ENCODE peak calls at places on chromosomes 1 and 21, in five cellular contexts. H is WTC11, Y is ovary, T is endothelial cell, C is GM10248. S is an unnamed sample.

GRCh38 chr1:224287714-224288113 is 42.3 kb downstream of the NVL start:
- DNase-seq in T (no peak), H (no peak), Y (no peak), C (no peak), S (no peak)

GRCh38 chr1:228212966-228213844 is 5.4 kb downstream of the OBSCN start:
- DNase-seq in T (peak; percentile 86), H (peak; percentile 94), Y (peak; percentile 80), C (peak; percentile 91), S (peak; percentile 90)

GRCh38 chr1:77031101-77031662 is 163.9 kb downstream of the ST6GALNAC5 start:
- DNase-seq in Y (no peak), T (no peak), C (no peak), H (no peak), S (no peak)

GRCh38 chr1:226293553-226293920 is 15.4 kb downstream of the LIN9 start:
- DNase-seq in C (no peak), T (no peak), Y (no peak), H (no peak), S (no peak)

GRCh38 chr1:174217787-174218574 is 58.7 kb downstream of the RABGAP1L start:
- DNase-seq in H (no peak), T (no peak), Y (no peak), C (no peak), S (no peak)

GRCh38 chr21:43611598-43612369 is 47.5 kb downstream of the HSF2BP start:
- DNase-seq in H (peak; percentile 74), T (peak; percentile 73), Y (peak; percentile 74), C (peak; percentile 66), S (peak; percentile 71)

GRCh38 chr1:150022357-150022756 is 11.8 kb upstream of the OTUD7B start:
- DNase-seq in Y (no peak), H (peak; percentile 19), T (no peak), C (no peak), S (no peak)

GRCh38 chr1:206668874-206669410 is 15.8 kb upstream of the MAPKAPK2 start:
- DNase-seq in Y (no peak), C (no peak), H (no peak), T (no peak), S (no peak)

GRCh38 chr1:185926562-185926961 is 192.4 kb downstream of the HMCN1 start:
- DNase-seq in T (no peak), C (no peak), H (no peak), Y (no peak), S (no peak)

GRCh38 chr21:31408306-31409088 is 64.4 kb upstream of the TIAM1 start:
- DNase-seq in C (no peak), Y (no peak), T (no peak), H (no peak), S (no peak)

GRCh38 chr1:40736085-40736531 is 44.6 kb downstream of the NFYC start:
- DNase-seq in H (no peak), Y (no peak), C (no peak), T (no peak), S (no peak)

GRCh38 chr1:202805886-202806511 is 2.2 kb downstream of the KDM5B start:
- DNase-seq in C (no peak), T (no peak), H (no peak), Y (no peak), S (no peak)

GRCh38 chr1:17768651-17769241 is 13.6 kb downstream of the ACTL8 start:
- DNase-seq in Y (no peak), H (no peak), C (no peak), T (no peak), S (no peak)

GRCh38 chr1:86548863-86549262 is 2.0 kb downstream of the CLCA4 start:
- DNase-seq in Y (no peak), H (no peak), C (no peak), T (no peak), S (no peak)

GRCh38 chr1:53672243-53672642 is 66.7 kb downstream of the GLIS1 start:
- DNase-seq in C (no peak), H (no peak), Y (no peak), T (no peak), S (no peak)

GRCh38 chr1:18385239-18385790 is 95.4 kb upstream of the KLHDC7A start:
- DNase-seq in C (no peak), H (peak; percentile 44), Y (peak; percentile 80), T (peak; percentile 13), S (no peak)

GRCh38 chr1:89829186-89829585 is 8.4 kb downstream of the LRRC8D start:
- DNase-seq in H (no peak), T (no peak), C (no peak), Y (no peak), S (no peak)

GRCh38 chr21:15543473-15543872 is 186.3 kb upstream of the USP25 start:
- DNase-seq in T (no peak), C (no peak), Y (no peak), H (no peak), S (no peak)

GRCh38 chr1:158901623-158902022 is 29.7 kb upstream of the PYHIN1 start:
- DNase-seq in Y (no peak), C (no peak), H (no peak), T (no peak), S (no peak)

GRCh38 chr1:162003061-162003824 is 20.4 kb downstream of the OLFML2B start:
- DNase-seq in Y (no peak), H (no peak), T (no peak), C (no peak), S (no peak)

GRCh38 chr1:150160964-150161626 is 11.4 kb downstream of the PLEKHO1 start:
- DNase-seq in Y (no peak), H (no peak), T (no peak), C (no peak), S (no peak)

GRCh38 chr1:68141079-68141800 is 90.8 kb upstream of the DIRAS3 start:
- DNase-seq in C (no peak), T (no peak), H (no peak), Y (no peak), S (no peak)

GRCh38 chr1:178704833-178705232 is 20.2 kb upstream of the RALGPS2 start:
- DNase-seq in T (no peak), H (no peak), C (no peak), Y (no peak), S (no peak)

GRCh38 chr1:66446261-66447001 is 87.5 kb upstream of the SGIP1 start:
- DNase-seq in H (no peak), T (peak; percentile 46), C (peak; percentile 64), Y (no peak), S (peak; percentile 40)

GRCh38 chr1:160494620-160495019 is 28.4 kb downstream of the SLAMF6 start:
- DNase-seq in T (no peak), H (peak; percentile 43), Y (no peak), C (no peak), S (peak; percentile 52)

GRCh38 chr1:173395762-173396161 is 81.4 kb upstream of the PRDX6 start:
- DNase-seq in T (no peak), H (no peak), C (no peak), Y (no peak), S (no peak)

GRCh38 chr1:87686671-87687070 is 358.0 kb downstream of the LMO4 start:
- DNase-seq in H (no peak), C (no peak), Y (no peak), T (no peak), S (no peak)

GRCh38 chr1:236750928-236751327 is 44.2 kb upstream of the MTR start:
- DNase-seq in Y (no peak), H (no peak), T (no peak), C (no peak), S (no peak)

GRCh38 chr1:100065183-100065968 is 67.4 kb downstream of the SASS6 start:
- DNase-seq in T (no peak), Y (no peak), C (no peak), H (no peak), S (no peak)

GRCh38 chr1:92577251-92577895 is 90.6 kb upstream of the GFI1 start:
- DNase-seq in H (no peak), Y (no peak), T (no peak), C (no peak), S (no peak)

GRCh38 chr1:53572802-53573148 is 113.6 kb downstream of the DMRTB1 start:
- DNase-seq in Y (no peak), H (no peak), C (no peak), T (no peak), S (no peak)

GRCh38 chr1:6342031-6342430 is 51.5 kb downstream of the ACOT7 start:
- DNase-seq in H (no peak), T (no peak), Y (no peak), C (no peak), S (no peak)

GRCh38 chr1:167197692-167198091 is 23.0 kb upstream of the POU2F1 start:
- DNase-seq in H (no peak), T (no peak), C (no peak), Y (no peak), S (no peak)
- TF ChIP-seq CTCF in H (no peak), T (no peak), C (no peak), Y (no peak), S (no peak)

DNA sequence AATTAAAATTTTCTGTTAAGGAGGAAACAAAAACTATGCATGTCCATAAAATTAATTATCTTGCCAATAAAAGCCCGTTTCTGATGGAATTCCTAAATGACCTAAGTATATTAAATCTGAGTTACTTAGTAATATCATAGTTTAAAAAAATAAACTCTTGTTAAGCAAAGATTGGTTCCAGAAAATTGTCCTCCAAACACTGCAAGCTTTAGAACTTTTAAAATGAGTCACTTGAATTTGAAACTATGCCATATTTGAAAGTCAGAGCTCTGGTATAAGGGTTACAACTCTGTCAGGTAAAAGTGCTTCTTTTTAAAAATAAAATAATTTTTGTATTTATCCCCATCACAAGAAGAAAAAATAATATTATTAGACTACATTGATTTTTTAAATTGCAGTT is 409.5 kb downstream of the PLPP3 start:
- DNase-seq in T (no peak), H (no peak), Y (no peak), C (no peak), S (no peak)
- TF ChIP-seq CTCF in T (no peak), H (no peak), Y (no peak), C (no peak), S (no peak)

DNA sequence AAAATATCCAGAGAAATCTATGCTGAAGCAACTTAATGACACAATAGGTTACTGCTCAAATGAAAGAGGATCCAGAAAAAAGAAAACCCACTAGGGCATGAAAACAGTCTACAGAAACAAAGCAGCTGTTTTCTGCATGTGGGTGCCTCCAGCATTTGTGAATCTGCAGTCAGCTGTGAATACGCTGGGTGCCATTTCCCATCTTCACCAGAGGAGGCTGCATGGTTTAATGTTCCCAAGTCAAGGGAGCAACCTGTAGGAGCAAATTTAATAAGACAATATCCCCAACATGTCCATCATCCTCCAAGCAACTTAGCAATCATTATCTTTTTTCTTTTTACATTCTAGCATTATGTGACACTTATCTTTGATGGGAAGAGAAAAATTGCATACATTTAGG is 396.6 kb downstream of the BRINP2 start:
- DNase-seq in Y (no peak), T (peak; percentile 16), H (peak; percentile 22), C (no peak), S (peak; percentile 35)
- TF ChIP-seq CTCF in Y (no peak), T (peak; percentile 51), H (no peak), C (peak; percentile 4), S (peak; percentile 25)

DNA sequence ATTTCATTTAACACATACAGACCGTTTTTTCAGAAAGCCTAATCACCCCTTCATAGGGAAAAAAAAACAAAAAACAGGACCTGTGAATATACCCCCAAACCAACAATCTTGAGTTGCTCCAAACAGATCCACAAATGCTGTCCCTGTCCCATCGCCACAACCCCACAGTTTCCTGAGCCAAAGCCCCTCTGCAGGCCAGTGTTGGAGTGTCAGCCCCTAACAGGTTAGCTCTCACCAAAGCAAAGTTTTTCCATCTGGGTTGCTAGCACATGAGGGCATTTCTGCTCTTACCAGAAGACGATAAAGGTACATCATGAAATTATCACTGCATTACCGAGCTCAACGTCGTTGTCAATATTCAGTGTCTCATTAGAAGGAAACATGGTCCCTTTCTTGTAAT is 40.8 kb downstream of the MCOLN2 start:
- DNase-seq in H (no peak), Y (no peak), C (no peak), T (no peak), S (no peak)
- TF ChIP-seq CTCF in H (no peak), Y (no peak), C (no peak), T (no peak), S (no peak)